ENCODE peak calls at places on chromosomes 1 and 21, in seven cellular contexts. M is endodermal cell, H is sigmoid colon, R is fibroblast of lung, W is tibial artery, P is adipocyte, S is NT2/D1. N is an unnamed sample.

GRCh38 chr1:227729881-227730629 is 5.0 kb downstream of the JMJD4 start:
- DNase-seq in R (peak; percentile 54), P (peak; percentile 75), H (no peak), S (peak; percentile 75), W (peak; percentile 15), M (peak; percentile 90), N (peak; percentile 92)

GRCh38 chr21:28228624-28228995 is 764.1 kb downstream of the LTN1 start:
- DNase-seq in P (no peak), M (no peak), H (no peak), W (no peak), R (no peak), S (no peak), N (no peak)

GRCh38 chr1:39387452-39387851 is 104.0 kb upstream of the BMP8A start:
- DNase-seq in R (peak; percentile 90), W (no peak), H (no peak), M (no peak), P (peak; percentile 84), S (no peak), N (no peak)

GRCh38 chr1:235327559-235328270 is at the start of gene ARID4B:
- DNase-seq in H (no peak), M (no peak), S (no peak), W (no peak), P (no peak), R (no peak), N (peak; percentile 95)

GRCh38 chr1:185108324-185108723 is 48.4 kb downstream of the TRMT1L start:
- DNase-seq in R (peak; percentile 3), W (no peak), P (no peak), M (no peak), S (no peak), H (no peak), N (no peak)

GRCh38 chr1:13855554-13855953 is 155.6 kb downstream of the PRDM2 start:
- DNase-seq in P (no peak), H (no peak), W (no peak), M (no peak), R (no peak), S (no peak), N (no peak)

GRCh38 chr1:236861560-236862230 is 66.6 kb downstream of the MTR start:
- DNase-seq in W (no peak), S (no peak), H (no peak), R (peak; percentile 3), P (peak; percentile 58), M (no peak), N (no peak)

GRCh38 chr1:174036798-174037197 is 14.6 kb upstream of the RC3H1 start:
- DNase-seq in W (no peak), H (no peak), P (no peak), R (no peak), M (no peak), S (no peak), N (no peak)

GRCh38 chr1:156656779-156657160 is 14.9 kb downstream of the BCAN start:
- DNase-seq in W (peak; percentile 33), R (no peak), P (no peak), M (peak; percentile 71), H (peak; percentile 87), S (no peak), N (peak; percentile 89)

GRCh38 chr1:154326546-154327465 is 1.5 kb downstream of the ATP8B2 start:
- DNase-seq in W (peak; percentile 95), M (no peak), H (peak; percentile 91), R (peak; percentile 83), S (no peak), P (peak; percentile 80), N (no peak)

GRCh38 chr1:15122331-15122730 is 31.2 kb upstream of the TMEM51 start:
- DNase-seq in M (no peak), W (no peak), P (no peak), R (no peak), H (no peak), S (no peak), N (peak; percentile 58)

GRCh38 chr1:45785583-45785982 is 17.8 kb upstream of the MAST2 start:
- DNase-seq in S (no peak), P (no peak), M (no peak), W (no peak), R (no peak), H (no peak), N (no peak)

GRCh38 chr1:109912873-109913272 is 2.2 kb downstream of the CSF1 start:
- DNase-seq in M (peak; percentile 43), R (peak; percentile 66), P (peak; percentile 67), H (no peak), W (peak; percentile 46), S (no peak), N (no peak)

GRCh38 chr1:53071167-53071865 is 9.3 kb downstream of the PODN start:
- DNase-seq in P (no peak), S (no peak), M (peak; percentile 36), W (peak; percentile 16), R (no peak), H (peak; percentile 60), N (peak; percentile 48)

GRCh38 chr21:45410151-45410864 is 5.3 kb downstream of the COL18A1 start:
- DNase-seq in R (peak; percentile 45), W (no peak), M (peak; percentile 45), H (peak; percentile 60), S (no peak), P (no peak), N (no peak)
- H3K4me3 ChIP-seq in R (no peak overlapping the region), W (peak overlapping the region; percentile 79), M (no peak overlapping the region), H (no peak overlapping the region), S (no peak overlapping the region), P (no peak overlapping the region), N (no peak overlapping the region)

DNA sequence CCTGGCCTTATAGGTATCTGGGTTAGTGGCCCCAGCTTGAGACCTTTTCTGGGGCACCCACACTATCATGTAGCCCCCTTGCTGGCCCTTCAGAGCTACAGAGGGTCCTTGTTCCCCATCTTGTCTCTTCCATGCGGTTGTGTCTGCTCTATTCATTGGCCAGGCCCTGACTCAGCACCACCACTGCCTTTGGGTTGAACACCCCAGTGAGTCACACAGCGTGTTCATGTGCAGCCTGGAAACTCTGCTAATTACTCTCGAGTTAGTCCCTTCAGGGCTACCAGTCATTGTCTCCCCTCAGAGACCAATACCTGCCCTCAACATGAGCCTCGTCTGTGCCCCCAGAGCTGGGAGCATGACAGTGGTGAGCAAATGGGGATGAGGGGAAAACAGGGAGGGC is 28.2 kb upstream of the IKBKE start:
- DNase-seq in S (no peak), P (no peak), H (no peak), M (no peak), W (no peak), R (peak; percentile 72), N (no peak)
- H3K36me3 ChIP-seq in S (peaks cover 71% of the 10 kb centered on the region), P (peaks cover 89% of the 10 kb centered on the region), H (peaks cover 17% of the 10 kb centered on the region), M (peaks cover 95% of the 10 kb centered on the region), W (peaks cover 55% of the 10 kb centered on the region), R (peaks cover 4% of the 10 kb centered on the region), N (peaks cover 6% of the 10 kb centered on the region)

DNA sequence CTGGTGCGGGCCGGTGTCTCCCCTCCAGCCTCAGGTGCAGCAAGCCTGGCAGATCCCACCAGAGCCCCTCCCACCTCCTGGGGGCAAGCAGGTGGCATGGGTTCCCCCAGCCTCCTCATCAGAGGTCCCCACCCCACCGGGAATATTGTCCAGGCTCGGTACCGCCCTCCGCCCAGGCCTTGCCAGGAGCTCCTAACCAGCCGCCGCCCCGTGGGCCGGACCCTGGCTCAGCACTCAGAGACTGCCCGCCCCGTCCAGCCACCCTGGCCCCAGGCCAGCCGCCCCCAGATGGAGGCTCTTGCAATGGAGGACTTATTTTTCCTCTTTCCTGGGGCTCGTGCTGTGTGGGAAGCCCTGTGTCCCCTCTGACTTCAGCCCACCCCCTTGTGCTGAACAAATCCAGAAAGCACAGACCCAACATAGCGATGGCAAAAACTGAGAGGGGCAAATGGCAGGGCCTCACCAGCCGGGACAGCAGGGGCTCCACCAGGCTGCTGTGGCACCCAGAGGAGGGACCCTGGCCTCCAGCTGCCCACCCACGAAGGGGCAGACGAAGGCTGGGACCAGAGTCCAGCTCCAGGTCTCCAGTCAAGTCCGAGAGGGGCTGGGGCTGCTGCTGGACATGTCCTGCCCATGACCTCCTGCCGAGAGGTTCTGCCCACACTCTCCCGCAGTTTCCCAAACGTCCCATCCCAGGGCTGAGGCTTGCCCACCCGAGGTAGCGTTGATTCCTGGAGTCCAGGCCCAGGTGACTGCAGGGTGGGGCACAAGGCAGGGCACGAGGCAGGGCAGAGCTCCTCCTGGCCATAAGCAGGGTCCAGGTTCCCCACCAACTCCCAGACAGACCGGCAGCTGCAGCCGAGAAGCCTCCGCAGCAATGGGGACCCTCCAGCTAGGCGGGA is 7.5 kb downstream of the MEGF6 start:
- DNase-seq in W (no peak), M (no peak), P (no peak), R (no peak), S (no peak), H (no peak), N (no peak)
- H3K27me3 ChIP-seq in W (no peaks in the 10 kb centered on the region), M (no peaks in the 10 kb centered on the region), P (peaks cover 65% of the 10 kb centered on the region), R (no peaks in the 10 kb centered on the region), S (no peaks in the 10 kb centered on the region), H (peaks cover 19% of the 10 kb centered on the region), N (no peaks in the 10 kb centered on the region)

GRCh38 chr1:26469558-26469957 is 2.7 kb upstream of the HMGN2 start:
- DNase-seq in H (no peak), S (no peak), W (no peak), R (no peak), M (no peak), P (no peak), N (no peak)
- H3K4me3 ChIP-seq in H (no peak overlapping the region), S (no peak overlapping the region), W (no peak overlapping the region), R (no peak overlapping the region), M (no peak overlapping the region), P (no peak overlapping the region), N (no peak overlapping the region)

GRCh38 chr21:41249476-41249875 is 67.1 kb upstream of the FAM3B start:
- DNase-seq in S (no peak), R (no peak), H (no peak), M (peak; percentile 32), W (no peak), P (no peak), N (no peak)

GRCh38 chr21:41245509-41246135 is 71.0 kb upstream of the FAM3B start:
- DNase-seq in P (no peak), W (no peak), M (peak; percentile 45), S (no peak), R (no peak), H (no peak), N (no peak)

GRCh38 chr21:41247561-41247968 is 69.0 kb upstream of the FAM3B start:
- DNase-seq in M (peak; percentile 25), H (no peak), P (no peak), W (peak; percentile 91), R (peak; percentile 98), S (no peak), N (no peak)

GRCh38 chr21:41246808-41247207 is 69.8 kb upstream of the FAM3B start:
- DNase-seq in H (no peak), R (no peak), M (peak; percentile 30), W (no peak), S (no peak), P (no peak), N (no peak)

DNA sequence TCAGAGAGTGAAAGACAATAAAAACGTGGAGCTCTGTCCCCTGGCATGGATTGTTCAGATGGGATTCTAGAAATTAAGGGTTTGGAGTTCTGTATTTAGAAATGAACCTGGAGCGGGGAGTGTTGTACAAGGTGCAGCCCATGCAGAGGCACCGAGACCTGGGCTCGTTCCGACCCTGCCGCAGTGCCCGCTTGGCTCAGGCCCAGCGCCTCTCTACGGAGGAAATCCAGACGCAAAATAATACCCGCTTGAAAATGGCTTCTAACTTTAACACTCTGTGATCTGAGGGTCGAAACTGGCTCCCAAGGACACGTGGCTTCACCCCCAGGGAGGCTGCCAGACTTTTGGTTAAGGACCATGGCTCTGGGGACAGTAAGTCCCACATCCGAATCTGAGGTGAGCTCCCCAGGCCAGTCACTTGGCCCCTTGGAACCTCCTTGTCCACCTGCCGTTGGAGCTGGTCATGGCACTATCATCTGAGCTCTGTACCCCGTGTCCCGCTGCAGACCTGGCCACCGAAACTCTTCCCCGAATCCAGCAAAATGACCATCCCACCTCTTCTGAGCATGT is 68.5 kb upstream of the FAM3B start:
- DNase-seq in W (no peak), H (no peak), S (no peak), M (peak; percentile 26), P (no peak), R (no peak), N (no peak)
- H3K36me3 ChIP-seq in W (peaks cover 65% of the 10 kb centered on the region), H (peaks cover 42% of the 10 kb centered on the region), S (peaks cover 73% of the 10 kb centered on the region), M (no peaks in the 10 kb centered on the region), P (peaks cover 17% of the 10 kb centered on the region), R (no peaks in the 10 kb centered on the region), N (no peaks in the 10 kb centered on the region)

GRCh38 chr1:117301906-117302305 is 65.3 kb upstream of the MAN1A2 start:
- DNase-seq in R (no peak), H (no peak), W (no peak), S (no peak), P (no peak), M (no peak), N (no peak)
- H3K27me3 ChIP-seq in R (no peaks in the 10 kb centered on the region), H (no peaks in the 10 kb centered on the region), W (no peaks in the 10 kb centered on the region), S (no peaks in the 10 kb centered on the region), P (peaks cover 5% of the 10 kb centered on the region), M (no peaks in the 10 kb centered on the region), N (no peaks in the 10 kb centered on the region)

N was measured in H7.